ENCODE peak calls at places on chromosomes 16 and 17, in six cellular contexts. One of them, this sample, is unnamed.

GRCh38 chr16:72474511-72475123 is 302.7 kb upstream of the PMFBP1 start:
- DNase-seq in SK-MEL-5: peak
- DNase-seq in PC-3: peak
- DNase-seq in NCI-H446: no peak
- DNase-seq in heart left ventricle: no peak
- DNase-seq in AG08396: peak
- DNase-seq in this sample: no peak

GRCh38 chr17:48155889-48156670 is 48.5 kb downstream of the SNX11 start:
- DNase-seq in NCI-H446: no peak
- DNase-seq in SK-MEL-5: no peak
- DNase-seq in AG08396: no peak
- DNase-seq in PC-3: no peak
- DNase-seq in heart left ventricle: no peak
- DNase-seq in this sample: no peak

GRCh38 chr16:88479795-88480760 is 27.0 kb downstream of the ZFPM1 start:
- DNase-seq in heart left ventricle: no peak
- DNase-seq in PC-3: no peak
- DNase-seq in SK-MEL-5: no peak
- DNase-seq in NCI-H446: no peak
- DNase-seq in AG08396: no peak
- DNase-seq in this sample: no peak

GRCh38 chr17:83149761-83150251 is 70.4 kb downstream of the METRNL start:
- DNase-seq in AG08396: no peak
- DNase-seq in PC-3: no peak
- DNase-seq in SK-MEL-5: no peak
- DNase-seq in heart left ventricle: no peak
- DNase-seq in NCI-H446: no peak
- DNase-seq in this sample: no peak

GRCh38 chr16:29663020-29663828 is at the start of gene SPN:
- DNase-seq in SK-MEL-5: no peak
- DNase-seq in heart left ventricle: no peak
- DNase-seq in AG08396: no peak
- DNase-seq in PC-3: no peak
- DNase-seq in NCI-H446: no peak
- DNase-seq in this sample: no peak

GRCh38 chr17:62778990-62779681 is 29.0 kb downstream of the MARCHF10 start:
- DNase-seq in AG08396: peak
- DNase-seq in heart left ventricle: no peak
- DNase-seq in SK-MEL-5: no peak
- DNase-seq in NCI-H446: peak
- DNase-seq in PC-3: peak
- DNase-seq in this sample: no peak

GRCh38 chr16:10949424-10949970 is 5.1 kb downstream of the CLEC16A start:
- DNase-seq in NCI-H446: no peak
- DNase-seq in SK-MEL-5: peak
- DNase-seq in PC-3: peak
- DNase-seq in heart left ventricle: no peak
- DNase-seq in AG08396: no peak
- DNase-seq in this sample: peak

GRCh38 chr17:55702150-55702549 is 20.5 kb downstream of the TMEM100 start:
- DNase-seq in NCI-H446: no peak
- DNase-seq in SK-MEL-5: no peak
- DNase-seq in PC-3: no peak
- DNase-seq in heart left ventricle: no peak
- DNase-seq in AG08396: no peak
- DNase-seq in this sample: no peak

GRCh38 chr17:3956558-3956957 is 7.7 kb downstream of the ATP2A3 start:
- DNase-seq in heart left ventricle: no peak
- DNase-seq in SK-MEL-5: no peak
- DNase-seq in AG08396: no peak
- DNase-seq in PC-3: no peak
- DNase-seq in NCI-H446: no peak
- DNase-seq in this sample: no peak

GRCh38 chr17:27354051-27354490 is 60.2 kb downstream of the WSB1 start:
- DNase-seq in heart left ventricle: no peak
- DNase-seq in NCI-H446: no peak
- DNase-seq in PC-3: no peak
- DNase-seq in AG08396: no peak
- DNase-seq in SK-MEL-5: no peak
- DNase-seq in this sample: no peak

GRCh38 chr17:39845052-39845976 is 18.8 kb downstream of the IKZF3 start:
- DNase-seq in NCI-H446: no peak
- DNase-seq in heart left ventricle: no peak
- DNase-seq in SK-MEL-5: peak
- DNase-seq in PC-3: no peak
- DNase-seq in AG08396: no peak
- DNase-seq in this sample: no peak

GRCh38 chr17:82703935-82704865 is 5.7 kb upstream of the RAB40B start:
- DNase-seq in NCI-H446: no peak
- DNase-seq in AG08396: no peak
- DNase-seq in heart left ventricle: no peak
- DNase-seq in SK-MEL-5: no peak
- DNase-seq in PC-3: no peak
- DNase-seq in this sample: no peak

GRCh38 chr17:81509687-81510523 is 2.7 kb downstream of the ACTG1 start:
- DNase-seq in SK-MEL-5: no peak
- DNase-seq in heart left ventricle: no peak
- DNase-seq in AG08396: no peak
- DNase-seq in PC-3: no peak
- DNase-seq in NCI-H446: no peak
- DNase-seq in this sample: no peak

GRCh38 chr16:82755570-82756282 is 129.0 kb downstream of the CDH13 start:
- DNase-seq in SK-MEL-5: peak
- DNase-seq in NCI-H446: no peak
- DNase-seq in heart left ventricle: no peak
- DNase-seq in PC-3: no peak
- DNase-seq in AG08396: no peak
- DNase-seq in this sample: no peak

GRCh38 chr16:65318590-65319267 is 196.9 kb upstream of the CDH11 start:
- DNase-seq in AG08396: no peak
- DNase-seq in NCI-H446: no peak
- DNase-seq in heart left ventricle: no peak
- DNase-seq in SK-MEL-5: no peak
- DNase-seq in PC-3: no peak
- DNase-seq in this sample: no peak

GRCh38 chr16:85471469-85472431 is 141.4 kb upstream of the GSE1 start:
- DNase-seq in SK-MEL-5: no peak
- DNase-seq in heart left ventricle: no peak
- DNase-seq in NCI-H446: no peak
- DNase-seq in AG08396: no peak
- DNase-seq in PC-3: peak
- DNase-seq in this sample: no peak

GRCh38 chr16:82993874-82994375 is 367.2 kb downstream of the CDH13 start:
- DNase-seq in AG08396: no peak
- DNase-seq in heart left ventricle: no peak
- DNase-seq in NCI-H446: no peak
- DNase-seq in PC-3: no peak
- DNase-seq in SK-MEL-5: no peak
- DNase-seq in this sample: no peak

GRCh38 chr17:75352079-75352569 is 53.4 kb downstream of the GRB2 start:
- DNase-seq in SK-MEL-5: no peak
- DNase-seq in AG08396: no peak
- DNase-seq in NCI-H446: no peak
- DNase-seq in PC-3: no peak
- DNase-seq in heart left ventricle: no peak
- DNase-seq in this sample: no peak

GRCh38 chr17:40122466-40122943 is 734 bp downstream of the MSL1 start:
- DNase-seq in heart left ventricle: peak
- DNase-seq in AG08396: peak
- DNase-seq in PC-3: peak
- DNase-seq in NCI-H446: no peak
- DNase-seq in SK-MEL-5: no peak
- DNase-seq in this sample: no peak

GRCh38 chr16:3501783-3502400 is 1.1 kb downstream of the CLUAP1 start:
- DNase-seq in AG08396: no peak
- DNase-seq in heart left ventricle: no peak
- DNase-seq in SK-MEL-5: no peak
- DNase-seq in NCI-H446: no peak
- DNase-seq in PC-3: no peak
- DNase-seq in this sample: no peak

GRCh38 chr17:74809031-74809430 is 32.9 kb upstream of the NAT9 start:
- DNase-seq in heart left ventricle: no peak
- DNase-seq in AG08396: no peak
- DNase-seq in PC-3: no peak
- DNase-seq in SK-MEL-5: no peak
- DNase-seq in NCI-H446: no peak
- DNase-seq in this sample: no peak